ENCODE peak calls at places on chromosomes 16 and 17, in seven cellular contexts. C is SK-N-SH, H is OCI-LY7, J is GM23338, R is neural progenitor cell, S is hepatocyte, V is GM23248. E is an unnamed sample. For H3K4me1, the result is how much of the 10 kb centered on the place peaks cover.

GRCh38 chr17:62392908-62393307 is 12.6 kb downstream of the EFCAB3 start:
- DNase-seq in C (no peak), H (no peak), J (no peak), R (no peak), S (no peak), V (no peak), E (no peak)

GRCh38 chr17:77085916-77086432 is 54.8 kb upstream of the SEC14L1 start:
- DNase-seq in C (peak), H (peak), J (no peak), R (no peak), S (no peak), V (no peak), E (no peak)

GRCh38 chr17:8739104-8739503 is 5.5 kb downstream of the CCDC42 start:
- DNase-seq in C (no peak), H (no peak), J (peak), R (peak), S (peak), V (no peak), E (no peak)

GRCh38 chr17:34252138-34252889 is 2.8 kb upstream of the CCL2 start:
- DNase-seq in C (peak), H (peak), J (peak), R (no peak), S (peak), V (peak), E (no peak)

GRCh38 chr16:27972500-27972899 is 91.0 kb downstream of the GSG1L start:
- DNase-seq in C (peak), H (peak), J (peak), R (peak), S (peak), V (peak), E (peak)

GRCh38 chr16:50498756-50499155 is 49.4 kb upstream of the NKD1 start:
- DNase-seq in C (no peak), H (no peak), J (no peak), R (no peak), S (no peak), V (peak), E (no peak)

GRCh38 chr16:77657016-77657415 is 65.3 kb upstream of the NUDT7 start:
- DNase-seq in C (no peak), H (no peak), J (peak), R (peak), S (peak), V (peak), E (no peak)

GRCh38 chr17:72452286-72453173 is 331.7 kb downstream of the SOX9 start:
- DNase-seq in C (no peak), H (no peak), J (no peak), R (no peak), S (no peak), V (no peak), E (no peak)

GRCh38 chr17:72338847-72339790 is 218.3 kb downstream of the SOX9 start:
- DNase-seq in C (peak), H (no peak), J (no peak), R (no peak), S (peak), V (peak), E (peak)

GRCh38 chr17:27226611-27227234 is 67.2 kb upstream of the WSB1 start:
- DNase-seq in C (no peak), H (no peak), J (no peak), R (no peak), S (peak), V (peak), E (peak)

GRCh38 chr17:67841992-67842391 is 16.7 kb downstream of the BPTF start:
- DNase-seq in C (no peak), H (no peak), J (no peak), R (no peak), S (no peak), V (peak), E (peak)

GRCh38 chr17:38885044-38885727 is 15.3 kb downstream of the LASP1 start:
- DNase-seq in C (no peak), H (no peak), J (no peak), R (peak), S (peak), V (peak), E (no peak)

GRCh38 chr16:23504076-23504452 is 6.2 kb downstream of the GGA2 start:
- DNase-seq in C (no peak), H (no peak), J (no peak), R (no peak), S (peak), V (peak), E (peak)

GRCh38 chr16:66927012-66927436 is 1.7 kb upstream of the RRAD start:
- DNase-seq in C (no peak), H (no peak), J (peak), R (no peak), S (peak), V (peak), E (peak)

DNA sequence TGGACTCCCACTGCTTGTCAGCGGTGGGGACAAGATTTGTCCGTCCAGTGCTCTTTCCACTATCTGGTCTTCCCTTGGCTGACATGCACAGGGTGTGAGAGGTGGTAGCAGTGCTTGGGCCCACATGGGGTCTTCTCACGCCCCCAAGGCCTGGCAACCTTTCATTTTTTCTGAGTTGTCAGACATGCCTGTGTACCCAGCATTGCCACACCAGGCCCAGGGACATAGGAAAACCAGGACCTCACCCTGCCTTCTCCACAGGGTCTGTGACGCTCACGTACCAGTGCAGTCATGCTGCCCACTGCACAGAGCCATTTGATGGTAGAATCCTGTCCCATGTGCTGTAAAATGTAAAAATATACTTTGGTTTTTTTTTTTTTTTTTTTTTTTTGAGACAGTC is 57.8 kb downstream of the B9D1 start:
- DNase-seq in C (no peak), H (no peak), J (no peak), R (no peak), S (no peak), V (no peak), E (no peak)
- H3K4me1 ChIP-seq in C (under half), H (half or more), J (under half), R (under half), S (under half), V (under half), E (under half)

GRCh38 chr17:75077072-75077489 is 10.7 kb upstream of the SLC16A5 start:
- DNase-seq in C (no peak), H (no peak), J (peak), R (no peak), S (peak), V (no peak), E (no peak)
- H3K27ac ChIP-seq in C (no peak), H (no peak), J (no peak), R (no peak), S (no peak), V (no peak), E (no peak)

GRCh38 chr17:29593546-29594440 is 861 bp downstream of the ANKRD13B start:
- DNase-seq in C (no peak), H (peak), J (peak), R (peak), S (peak), V (peak), E (peak)

GRCh38 chr17:29590979-29591736 is 1.7 kb upstream of the GIT1 start:
- DNase-seq in C (peak), H (peak), J (peak), R (peak), S (peak), V (peak), E (no peak)

GRCh38 chr17:29594441-29595090 is 1.6 kb downstream of the ANKRD13B start:
- DNase-seq in C (no peak), H (no peak), J (no peak), R (no peak), S (no peak), V (no peak), E (no peak)

GRCh38 chr17:29591737-29592624 is 951 bp upstream of the ANKRD13B start:
- DNase-seq in C (peak), H (peak), J (peak), R (peak), S (peak), V (peak), E (peak)

GRCh38 chr17:29592850-29593545 is at the start of gene ANKRD13B:
- DNase-seq in C (peak), H (peak), J (peak), R (peak), S (peak), V (peak), E (no peak)
- TF ChIP-seq EZH2phosphoT487 in C (no peak), H (no peak), J (no peak), R (no peak), S (no peak), V (no peak), E (no peak)

GRCh38 chr17:82691714-82692113 is 6.8 kb downstream of the RAB40B start:
- DNase-seq in C (no peak), H (no peak), J (no peak), R (no peak), S (no peak), V (no peak), E (no peak)
- H3K4me1 ChIP-seq in C (under half), H (under half), J (under half), R (under half), S (under half), V (under half), E (under half)